ENCODE peak calls at places on chromosome 18, in seven cellular contexts. One of them, this sample, is unnamed. For H3K27me3, the result is how much of the 10 kb centered on the place peaks cover.

GRCh38 chr18:43830905-43831304 is 553.6 kb upstream of the SYT4 start:
- DNase-seq in dorsolateral prefrontal cortex: no peak
- DNase-seq in stomach: no peak
- DNase-seq in lower lobe of right lung: no peak
- DNase-seq in AG04450: no peak
- DNase-seq in bronchial epithelial cell: no peak
- DNase-seq in breast epithelium: no peak
- DNase-seq in this sample: no peak

GRCh38 chr18:55779461-55779710 is 191.4 kb upstream of the TCF4 start:
- DNase-seq in dorsolateral prefrontal cortex: no peak
- DNase-seq in stomach: no peak
- DNase-seq in lower lobe of right lung: peak
- DNase-seq in AG04450: no peak
- DNase-seq in bronchial epithelial cell: no peak
- DNase-seq in breast epithelium: no peak
- DNase-seq in this sample: no peak

GRCh38 chr18:43789234-43790000 is 512.1 kb upstream of the SYT4 start:
- DNase-seq in dorsolateral prefrontal cortex: no peak
- DNase-seq in stomach: no peak
- DNase-seq in lower lobe of right lung: no peak
- DNase-seq in AG04450: no peak
- DNase-seq in bronchial epithelial cell: no peak
- DNase-seq in breast epithelium: no peak
- DNase-seq in this sample: no peak

GRCh38 chr18:23433360-23433759 is 19.7 kb upstream of the RIOK3 start:
- DNase-seq in dorsolateral prefrontal cortex: no peak
- DNase-seq in stomach: peak
- DNase-seq in lower lobe of right lung: no peak
- DNase-seq in AG04450: no peak
- DNase-seq in bronchial epithelial cell: no peak
- DNase-seq in breast epithelium: no peak
- DNase-seq in this sample: no peak

GRCh38 chr18:77100751-77101355 is 31.7 kb downstream of the MBP start:
- DNase-seq in dorsolateral prefrontal cortex: no peak
- DNase-seq in stomach: no peak
- DNase-seq in lower lobe of right lung: no peak
- DNase-seq in AG04450: no peak
- DNase-seq in bronchial epithelial cell: peak
- DNase-seq in breast epithelium: no peak
- DNase-seq in this sample: no peak

GRCh38 chr18:67961701-67962440 is 445.4 kb upstream of the DSEL start:
- DNase-seq in dorsolateral prefrontal cortex: no peak
- DNase-seq in stomach: no peak
- DNase-seq in lower lobe of right lung: no peak
- DNase-seq in AG04450: no peak
- DNase-seq in bronchial epithelial cell: no peak
- DNase-seq in breast epithelium: no peak
- DNase-seq in this sample: no peak

GRCh38 chr18:78430171-78430857 is 549.3 kb upstream of the SALL3 start:
- DNase-seq in dorsolateral prefrontal cortex: no peak
- DNase-seq in stomach: no peak
- DNase-seq in lower lobe of right lung: no peak
- DNase-seq in AG04450: no peak
- DNase-seq in bronchial epithelial cell: no peak
- DNase-seq in breast epithelium: no peak
- DNase-seq in this sample: no peak

GRCh38 chr18:13136689-13137040 is 81.9 kb upstream of the LDLRAD4 start:
- DNase-seq in dorsolateral prefrontal cortex: no peak
- DNase-seq in stomach: no peak
- DNase-seq in lower lobe of right lung: no peak
- DNase-seq in AG04450: no peak
- DNase-seq in bronchial epithelial cell: no peak
- DNase-seq in breast epithelium: no peak
- DNase-seq in this sample: no peak

GRCh38 chr18:33673689-33674088 is 95.7 kb downstream of the ASXL3 start:
- DNase-seq in dorsolateral prefrontal cortex: no peak
- DNase-seq in stomach: no peak
- DNase-seq in lower lobe of right lung: no peak
- DNase-seq in AG04450: no peak
- DNase-seq in bronchial epithelial cell: peak
- DNase-seq in breast epithelium: no peak
- DNase-seq in this sample: no peak

GRCh38 chr18:54906636-54907180 is 52.6 kb downstream of the CCDC68 start:
- DNase-seq in dorsolateral prefrontal cortex: no peak
- DNase-seq in stomach: no peak
- DNase-seq in lower lobe of right lung: no peak
- DNase-seq in AG04450: no peak
- DNase-seq in bronchial epithelial cell: no peak
- DNase-seq in breast epithelium: no peak
- DNase-seq in this sample: peak

GRCh38 chr18:12287131-12287681 is 20.8 kb upstream of the TUBB6 start:
- DNase-seq in dorsolateral prefrontal cortex: no peak
- DNase-seq in stomach: no peak
- DNase-seq in lower lobe of right lung: peak
- DNase-seq in AG04450: no peak
- DNase-seq in bronchial epithelial cell: no peak
- DNase-seq in breast epithelium: peak
- DNase-seq in this sample: no peak

GRCh38 chr18:36492604-36493329 is 195.3 kb downstream of the FHOD3 start:
- DNase-seq in dorsolateral prefrontal cortex: no peak
- DNase-seq in stomach: no peak
- DNase-seq in lower lobe of right lung: no peak
- DNase-seq in AG04450: no peak
- DNase-seq in bronchial epithelial cell: peak
- DNase-seq in breast epithelium: no peak
- DNase-seq in this sample: no peak

GRCh38 chr18:46343940-46344372 is 239.8 kb downstream of the HAUS1 start:
- DNase-seq in dorsolateral prefrontal cortex: peak
- DNase-seq in stomach: no peak
- DNase-seq in lower lobe of right lung: peak
- DNase-seq in AG04450: no peak
- DNase-seq in bronchial epithelial cell: peak
- DNase-seq in breast epithelium: no peak
- DNase-seq in this sample: no peak
- TF ChIP-seq CTCF in dorsolateral prefrontal cortex: no peak
- TF ChIP-seq CTCF in stomach: no peak
- TF ChIP-seq CTCF in lower lobe of right lung: peak
- TF ChIP-seq CTCF in AG04450: no peak
- TF ChIP-seq CTCF in bronchial epithelial cell: peak
- TF ChIP-seq CTCF in breast epithelium: no peak
- TF ChIP-seq CTCF in this sample: no peak

GRCh38 chr18:45672637-45673036 is 51.3 kb upstream of the SLC14A1 start:
- DNase-seq in dorsolateral prefrontal cortex: no peak
- DNase-seq in stomach: no peak
- DNase-seq in lower lobe of right lung: no peak
- DNase-seq in AG04450: no peak
- DNase-seq in bronchial epithelial cell: no peak
- DNase-seq in breast epithelium: no peak
- DNase-seq in this sample: no peak

GRCh38 chr18:45667056-45667455 is 51.8 kb downstream of the SLC14A2 start:
- DNase-seq in dorsolateral prefrontal cortex: no peak
- DNase-seq in stomach: no peak
- DNase-seq in lower lobe of right lung: no peak
- DNase-seq in AG04450: no peak
- DNase-seq in bronchial epithelial cell: no peak
- DNase-seq in breast epithelium: no peak
- DNase-seq in this sample: no peak

GRCh38 chr18:45671366-45671765 is 52.6 kb upstream of the SLC14A1 start:
- DNase-seq in dorsolateral prefrontal cortex: no peak
- DNase-seq in stomach: no peak
- DNase-seq in lower lobe of right lung: no peak
- DNase-seq in AG04450: no peak
- DNase-seq in bronchial epithelial cell: no peak
- DNase-seq in breast epithelium: no peak
- DNase-seq in this sample: no peak

GRCh38 chr18:45666520-45666919 is 51.2 kb downstream of the SLC14A2 start:
- DNase-seq in dorsolateral prefrontal cortex: no peak
- DNase-seq in stomach: no peak
- DNase-seq in lower lobe of right lung: no peak
- DNase-seq in AG04450: no peak
- DNase-seq in bronchial epithelial cell: no peak
- DNase-seq in breast epithelium: no peak
- DNase-seq in this sample: no peak

DNA sequence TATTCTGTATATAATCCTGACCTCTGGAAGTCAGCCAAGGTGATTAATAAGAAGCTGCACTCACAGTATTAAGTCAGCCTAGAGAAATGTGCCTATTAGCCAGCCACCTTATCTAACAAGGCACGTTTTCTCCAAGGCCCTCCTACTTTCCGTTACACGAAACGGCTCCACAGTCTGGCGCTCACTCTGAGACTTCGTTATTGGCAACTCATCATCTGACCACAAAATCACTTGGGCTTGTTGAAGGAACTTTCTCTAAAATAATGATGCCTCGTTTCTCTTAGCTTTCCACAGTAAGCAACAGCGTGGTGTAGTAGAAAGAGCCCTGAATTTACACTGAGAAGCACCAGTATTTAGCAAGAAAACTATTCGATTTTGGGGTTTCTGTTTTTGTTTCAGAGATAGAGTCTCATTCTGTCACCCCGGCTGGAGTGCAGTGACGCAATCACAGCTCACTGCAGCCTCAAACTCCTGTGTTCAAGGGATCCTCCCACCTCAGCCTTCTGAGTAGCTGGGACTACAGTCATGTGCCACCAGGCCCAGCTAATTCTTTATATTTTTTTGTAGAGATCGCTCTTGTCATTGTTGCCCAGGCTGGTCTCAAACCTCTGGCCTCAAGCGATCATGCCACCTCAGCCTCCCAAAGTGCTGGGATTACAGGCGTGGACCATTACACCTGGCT is 53.6 kb upstream of the SLC14A1 start:
- DNase-seq in dorsolateral prefrontal cortex: no peak
- DNase-seq in stomach: no peak
- DNase-seq in lower lobe of right lung: no peak
- DNase-seq in AG04450: no peak
- DNase-seq in bronchial epithelial cell: peak
- DNase-seq in breast epithelium: no peak
- DNase-seq in this sample: no peak
- H3K4me3 ChIP-seq in dorsolateral prefrontal cortex: no peak
- H3K4me3 ChIP-seq in stomach: no peak
- H3K4me3 ChIP-seq in lower lobe of right lung: no peak
- H3K4me3 ChIP-seq in AG04450: no peak
- H3K4me3 ChIP-seq in bronchial epithelial cell: no peak
- H3K4me3 ChIP-seq in breast epithelium: peak
- H3K4me3 ChIP-seq in this sample: no peak

GRCh38 chr18:5543036-5543671 is 643 bp downstream of the EPB41L3 start:
- DNase-seq in dorsolateral prefrontal cortex: no peak
- DNase-seq in stomach: no peak
- DNase-seq in lower lobe of right lung: no peak
- DNase-seq in AG04450: no peak
- DNase-seq in bronchial epithelial cell: no peak
- DNase-seq in breast epithelium: no peak
- DNase-seq in this sample: no peak
- H3K27me3 ChIP-seq in dorsolateral prefrontal cortex: under half
- H3K27me3 ChIP-seq in stomach: under half
- H3K27me3 ChIP-seq in lower lobe of right lung: under half
- H3K27me3 ChIP-seq in AG04450: under half
- H3K27me3 ChIP-seq in bronchial epithelial cell: under half
- H3K27me3 ChIP-seq in breast epithelium: under half
- H3K27me3 ChIP-seq in this sample: under half

GRCh38 chr18:75107196-75107930 is 101.6 kb downstream of the PTGR3 start:
- DNase-seq in dorsolateral prefrontal cortex: no peak
- DNase-seq in stomach: no peak
- DNase-seq in lower lobe of right lung: no peak
- DNase-seq in AG04450: no peak
- DNase-seq in bronchial epithelial cell: no peak
- DNase-seq in breast epithelium: no peak
- DNase-seq in this sample: no peak
- TF ChIP-seq CTCF in dorsolateral prefrontal cortex: no peak
- TF ChIP-seq CTCF in stomach: no peak
- TF ChIP-seq CTCF in lower lobe of right lung: no peak
- TF ChIP-seq CTCF in AG04450: no peak
- TF ChIP-seq CTCF in bronchial epithelial cell: no peak
- TF ChIP-seq CTCF in breast epithelium: no peak
- TF ChIP-seq CTCF in this sample: no peak

DNA sequence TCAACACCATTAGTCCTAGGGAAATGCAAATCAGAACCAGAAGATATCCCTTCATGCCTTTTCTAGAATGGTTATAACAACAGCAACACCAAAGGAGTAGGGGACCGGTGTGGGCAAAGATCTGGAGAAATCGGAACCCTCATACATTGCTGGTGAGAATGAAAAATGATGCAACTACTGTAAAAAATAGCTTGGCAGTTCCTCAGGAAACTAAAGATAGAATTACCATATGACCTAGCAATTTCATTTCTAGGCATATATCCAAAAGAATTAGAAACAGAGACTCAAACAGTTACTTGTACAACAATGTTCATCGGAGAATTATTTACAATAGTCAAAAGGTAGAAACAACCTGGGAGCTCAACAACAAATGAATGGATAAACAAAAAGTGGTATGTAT is 29.2 kb upstream of the CDH7 start:
- DNase-seq in dorsolateral prefrontal cortex: no peak
- DNase-seq in stomach: no peak
- DNase-seq in lower lobe of right lung: no peak
- DNase-seq in AG04450: no peak
- DNase-seq in bronchial epithelial cell: no peak
- DNase-seq in breast epithelium: no peak
- DNase-seq in this sample: no peak
- H3K4me3 ChIP-seq in dorsolateral prefrontal cortex: no peak
- H3K4me3 ChIP-seq in stomach: no peak
- H3K4me3 ChIP-seq in lower lobe of right lung: no peak
- H3K4me3 ChIP-seq in AG04450: no peak
- H3K4me3 ChIP-seq in bronchial epithelial cell: no peak
- H3K4me3 ChIP-seq in breast epithelium: no peak
- H3K4me3 ChIP-seq in this sample: no peak

GRCh38 chr18:57445488-57446319 is 10.5 kb downstream of the ONECUT2 start:
- DNase-seq in dorsolateral prefrontal cortex: no peak
- DNase-seq in stomach: no peak
- DNase-seq in lower lobe of right lung: no peak
- DNase-seq in AG04450: no peak
- DNase-seq in bronchial epithelial cell: no peak
- DNase-seq in breast epithelium: no peak
- DNase-seq in this sample: no peak

GRCh38 chr18:57444301-57444759 is 9.2 kb downstream of the ONECUT2 start:
- DNase-seq in dorsolateral prefrontal cortex: no peak
- DNase-seq in stomach: no peak
- DNase-seq in lower lobe of right lung: no peak
- DNase-seq in AG04450: no peak
- DNase-seq in bronchial epithelial cell: no peak
- DNase-seq in breast epithelium: no peak
- DNase-seq in this sample: no peak

GRCh38 chr18:57443716-57444115 is 8.5 kb downstream of the ONECUT2 start:
- DNase-seq in dorsolateral prefrontal cortex: no peak
- DNase-seq in stomach: no peak
- DNase-seq in lower lobe of right lung: no peak
- DNase-seq in AG04450: no peak
- DNase-seq in bronchial epithelial cell: no peak
- DNase-seq in breast epithelium: no peak
- DNase-seq in this sample: no peak

GRCh38 chr18:57446322-57446721 is 11.1 kb downstream of the ONECUT2 start:
- DNase-seq in dorsolateral prefrontal cortex: no peak
- DNase-seq in stomach: no peak
- DNase-seq in lower lobe of right lung: no peak
- DNase-seq in AG04450: no peak
- DNase-seq in bronchial epithelial cell: peak
- DNase-seq in breast epithelium: no peak
- DNase-seq in this sample: no peak

GRCh38 chr18:57447154-57447621 is 12.0 kb downstream of the ONECUT2 start:
- DNase-seq in dorsolateral prefrontal cortex: no peak
- DNase-seq in stomach: no peak
- DNase-seq in lower lobe of right lung: no peak
- DNase-seq in AG04450: no peak
- DNase-seq in bronchial epithelial cell: no peak
- DNase-seq in breast epithelium: no peak
- DNase-seq in this sample: no peak
- H3K27me3 ChIP-seq in dorsolateral prefrontal cortex: half or more
- H3K27me3 ChIP-seq in stomach: under half
- H3K27me3 ChIP-seq in lower lobe of right lung: half or more
- H3K27me3 ChIP-seq in AG04450: under half
- H3K27me3 ChIP-seq in bronchial epithelial cell: under half
- H3K27me3 ChIP-seq in breast epithelium: under half
- H3K27me3 ChIP-seq in this sample: under half

GRCh38 chr18:3499498-3499897 is 49.5 kb downstream of the TGIF1 start:
- DNase-seq in dorsolateral prefrontal cortex: no peak
- DNase-seq in stomach: no peak
- DNase-seq in lower lobe of right lung: no peak
- DNase-seq in AG04450: no peak
- DNase-seq in bronchial epithelial cell: no peak
- DNase-seq in breast epithelium: no peak
- DNase-seq in this sample: no peak
- TF ChIP-seq CTCF in dorsolateral prefrontal cortex: no peak
- TF ChIP-seq CTCF in stomach: no peak
- TF ChIP-seq CTCF in lower lobe of right lung: no peak
- TF ChIP-seq CTCF in AG04450: peak
- TF ChIP-seq CTCF in bronchial epithelial cell: no peak
- TF ChIP-seq CTCF in breast epithelium: no peak
- TF ChIP-seq CTCF in this sample: no peak

This sample was measured in BJ.